ENCODE peak calls at places on chromosomes 5 and 9, in four cellular contexts. F is AG09309, X is neural progenitor cell, T is Panc1. O is an unnamed sample.

GRCh38 chr5:177568326-177568725 is 14.0 kb upstream of the FAM193B start:
- DNase-seq in F (no peak), X (no peak), T (no peak), O (no peak)

GRCh38 chr9:86246752-86247161 is 12.7 kb downstream of the C9orf153 start:
- DNase-seq in F (no peak), X (peak; percentile 26), T (no peak), O (no peak)

GRCh38 chr5:115575167-115576070 is 26.9 kb downstream of the TICAM2 start:
- DNase-seq in F (no peak), X (no peak), T (no peak), O (no peak)

GRCh38 chr5:1175015-1175414 is 26.4 kb upstream of the SLC6A19 start:
- DNase-seq in F (no peak), X (no peak), T (no peak), O (peak; percentile 60)

GRCh38 chr5:132762246-132763000 is 14.6 kb downstream of the SEPTIN8 start:
- DNase-seq in F (no peak), X (no peak), T (no peak), O (no peak)

GRCh38 chr5:66814146-66814991 is 218.2 kb downstream of the MAST4 start:
- DNase-seq in F (no peak), X (peak; percentile 57), T (peak; percentile 46), O (no peak)

GRCh38 chr5:75510836-75511434 is 494 bp downstream of the CERT1 start:
- DNase-seq in F (no peak), X (peak; percentile 76), T (no peak), O (peak; percentile 87)

GRCh38 chr5:137217599-137218200 is 281.4 kb downstream of the SPOCK1 start:
- DNase-seq in F (no peak), X (no peak), T (no peak), O (no peak)

GRCh38 chr5:1016036-1016435 is 7.4 kb downstream of the NKD2 start:
- DNase-seq in F (no peak), X (no peak), T (no peak), O (peak; percentile 90)

GRCh38 chr5:14184725-14185124 is 41.6 kb downstream of the TRIO start:
- DNase-seq in F (no peak), X (no peak), T (no peak), O (no peak)

GRCh38 chr9:125694478-125694877 is 12.5 kb downstream of the MAPKAP1 start:
- DNase-seq in F (no peak), X (peak; percentile 14), T (no peak), O (no peak)

GRCh38 chr5:120552638-120553037 is 88.5 kb downstream of the PRR16 start:
- DNase-seq in F (no peak), X (no peak), T (no peak), O (no peak)

GRCh38 chr9:133090187-133090586 is 28.4 kb downstream of the CEL start:
- DNase-seq in F (no peak), X (no peak), T (no peak), O (peak; percentile 38)

GRCh38 chr9:94802795-94803194 is 76.3 kb downstream of the AOPEP start:
- DNase-seq in F (no peak), X (no peak), T (no peak), O (no peak)

GRCh38 chr9:94804917-94805544 is 78.5 kb downstream of the AOPEP start:
- DNase-seq in F (no peak), X (no peak), T (no peak), O (no peak)

GRCh38 chr9:94805585-94805984 is 79.1 kb downstream of the AOPEP start:
- DNase-seq in F (peak; percentile 94), X (no peak), T (peak; percentile 75), O (no peak)

GRCh38 chr9:94806307-94806893 is 79.9 kb downstream of the AOPEP start:
- DNase-seq in F (no peak), X (no peak), T (no peak), O (no peak)

GRCh38 chr9:94804316-94804715 is 77.8 kb downstream of the AOPEP start:
- DNase-seq in F (no peak), X (no peak), T (no peak), O (no peak)
- TF ChIP-seq CTCF in F (no peak), X (no peak), T (no peak), O (no peak)

GRCh38 chr9:82987370-82987769 is 75.6 kb downstream of the RASEF start:
- DNase-seq in F (no peak), X (no peak), T (no peak), O (no peak)

GRCh38 chr9:82987790-82988189 is 75.2 kb downstream of the RASEF start:
- DNase-seq in F (no peak), X (no peak), T (no peak), O (no peak)

DNA sequence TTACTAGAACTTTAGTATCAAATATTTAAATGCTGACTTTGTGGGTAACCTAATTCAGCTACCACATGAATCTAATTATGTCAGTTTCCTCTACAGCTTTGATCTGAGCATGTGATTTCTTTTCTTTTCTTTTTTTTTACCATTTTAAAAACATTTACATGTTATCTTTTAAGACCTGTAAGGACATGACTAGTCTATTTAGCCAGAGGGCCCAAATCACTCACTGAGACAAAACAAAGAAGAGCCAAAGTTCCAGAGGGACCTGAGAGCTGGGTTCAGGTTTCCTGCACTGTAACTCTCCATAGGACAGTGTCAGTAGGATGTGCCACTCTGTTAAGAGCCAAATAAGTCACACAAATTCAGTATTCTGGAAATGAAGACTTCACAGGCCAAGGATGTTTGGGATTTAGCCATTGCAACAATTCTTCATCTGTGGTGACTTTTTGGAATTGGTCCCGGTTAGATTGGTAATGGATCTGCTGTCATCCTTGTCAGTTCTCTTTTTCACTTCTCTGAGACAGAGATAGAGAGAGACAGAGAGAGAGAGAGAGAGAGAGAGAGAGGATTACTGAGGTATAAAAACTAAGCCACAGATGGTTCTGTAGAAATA is 80.6 kb downstream of the RASEF start:
- DNase-seq in F (no peak), X (no peak), T (no peak), O (no peak)
- TF ChIP-seq CTCF in F (no peak), X (no peak), T (no peak), O (no peak)

GRCh38 chr9:116491219-116491618 is 195.9 kb upstream of the TRIM32 start:
- DNase-seq in F (no peak), X (no peak), T (no peak), O (no peak)
- TF ChIP-seq CTCF in F (no peak), X (no peak), T (peak; percentile 3), O (peak; percentile 66)

DNA sequence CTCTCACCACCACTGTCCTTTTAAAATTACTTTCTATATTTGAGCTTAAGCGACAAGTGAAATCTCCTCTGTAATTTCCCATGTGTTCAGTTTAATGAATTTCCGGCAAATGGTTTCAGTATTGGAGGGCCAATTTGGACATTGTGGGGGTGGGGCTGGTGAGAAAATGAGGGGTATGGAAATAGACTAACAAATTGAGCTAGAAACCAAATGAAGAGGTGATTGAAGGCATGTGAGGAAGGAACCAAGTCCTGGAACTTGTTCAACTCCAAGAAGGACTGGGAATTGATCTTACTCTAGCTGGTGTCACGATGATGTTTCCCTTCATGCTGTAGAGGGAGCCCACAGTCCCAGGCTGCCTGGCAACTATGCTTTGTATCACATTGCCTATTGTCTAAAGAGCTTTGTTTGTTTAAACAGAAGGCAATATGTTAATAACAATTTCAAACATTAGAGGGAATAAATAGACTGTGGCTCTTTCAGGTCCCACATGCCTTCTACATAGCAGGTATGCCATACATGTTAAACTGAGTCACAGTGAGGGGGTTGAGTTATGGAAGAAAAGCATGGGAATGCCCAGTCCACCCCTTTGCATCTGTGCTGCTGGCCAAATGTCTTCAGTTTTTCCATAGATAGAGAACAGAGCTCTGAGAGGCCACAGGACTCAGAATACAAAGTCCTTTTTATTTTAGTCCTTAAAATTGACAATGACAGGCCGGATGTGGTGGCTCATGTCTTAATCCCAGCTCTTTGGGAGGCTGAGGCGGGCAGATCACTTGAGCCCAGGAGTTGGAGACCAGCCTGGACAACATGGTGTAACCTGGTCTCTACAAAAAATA is 25.0 kb upstream of the MATR3 start:
- DNase-seq in F (no peak), X (peak; percentile 27), T (no peak), O (no peak)
- TF ChIP-seq CTCF in F (no peak), X (peak; percentile 13), T (peak; percentile 38), O (peak; percentile 25)